ENCODE peak calls at places on chromosomes 2 and 18, in seven cellular contexts. P is lower lobe of right lung, A is pancreas, H is brain microvascular endothelial cell, X is choroid plexus epithelial cell, T is PC-9, I is body of pancreas. O is an unnamed sample.

GRCh38 chr2:73418343-73418742 is 32.7 kb downstream of the ALMS1 start:
- DNase-seq in P (peak), A (peak), H (peak), X (peak), T (no peak), I (peak), O (no peak)

GRCh38 chr2:207133862-207134519 is 31.8 kb downstream of the KLF7 start:
- DNase-seq in P (peak), A (no peak), H (peak), X (peak), T (peak), I (peak), O (no peak)

GRCh38 chr18:63477972-63478371 is 1.2 kb downstream of the SERPINB5 start:
- DNase-seq in P (no peak), A (no peak), H (no peak), X (no peak), T (no peak), I (no peak), O (no peak)

GRCh38 chr2:207180741-207181140 is 15.0 kb upstream of the KLF7 start:
- DNase-seq in P (no peak), A (no peak), H (no peak), X (peak), T (no peak), I (no peak), O (no peak)

GRCh38 chr2:234406085-234406484 is 90.8 kb downstream of the ARL4C start:
- DNase-seq in P (no peak), A (no peak), H (no peak), X (no peak), T (no peak), I (no peak), O (no peak)

GRCh38 chr2:71788186-71788525 is 334.8 kb downstream of the DYSF start:
- DNase-seq in P (no peak), A (no peak), H (no peak), X (no peak), T (no peak), I (no peak), O (no peak)

GRCh38 chr2:147345246-147345645 is 499.6 kb upstream of the ACVR2A start:
- DNase-seq in P (no peak), A (no peak), H (peak), X (peak), T (no peak), I (no peak), O (no peak)

GRCh38 chr18:28062446-28062845 is 114.5 kb downstream of the CDH2 start:
- DNase-seq in P (no peak), A (no peak), H (no peak), X (peak), T (no peak), I (no peak), O (no peak)

GRCh38 chr18:22728016-22728415 is 205.1 kb upstream of the RBBP8 start:
- DNase-seq in P (no peak), A (no peak), H (no peak), X (no peak), T (no peak), I (no peak), O (no peak)

GRCh38 chr2:109403841-109404201 is 209.9 kb downstream of the SEPTIN10 start:
- DNase-seq in P (no peak), A (no peak), H (no peak), X (no peak), T (no peak), I (no peak), O (no peak)

GRCh38 chr18:63962137-63962536 is 7.7 kb upstream of the SERPINB8 start:
- DNase-seq in P (no peak), A (no peak), H (no peak), X (no peak), T (no peak), I (no peak), O (no peak)

GRCh38 chr2:160486341-160486740 is 7.3 kb downstream of the RBMS1 start:
- DNase-seq in P (no peak), A (no peak), H (no peak), X (peak), T (no peak), I (no peak), O (no peak)

GRCh38 chr2:54701029-54701428 is 22.4 kb upstream of the EML6 start:
- DNase-seq in P (no peak), A (no peak), H (no peak), X (no peak), T (no peak), I (no peak), O (no peak)

GRCh38 chr18:21074336-21075323 is 37.0 kb downstream of the ROCK1 start:
- DNase-seq in P (no peak), A (no peak), H (no peak), X (no peak), T (peak), I (no peak), O (peak)

GRCh38 chr2:106531676-106532075 is 44.5 kb downstream of the CD8B2 start:
- DNase-seq in P (no peak), A (no peak), H (peak), X (no peak), T (no peak), I (no peak), O (no peak)

GRCh38 chr2:14903709-14904374 is 271.3 kb downstream of the LRATD1 start:
- DNase-seq in P (peak), A (peak), H (no peak), X (no peak), T (peak), I (no peak), O (peak)

GRCh38 chr2:8994386-8994785 is 9.1 kb downstream of the MBOAT2 start:
- DNase-seq in P (no peak), A (no peak), H (no peak), X (no peak), T (no peak), I (no peak), O (no peak)

GRCh38 chr2:36562973-36563532 is 34.9 kb downstream of the FEZ2 start:
- DNase-seq in P (no peak), A (no peak), H (no peak), X (peak), T (peak), I (no peak), O (no peak)

GRCh38 chr2:27016801-27017325 is 15.9 kb upstream of the TMEM214 start:
- DNase-seq in P (peak), A (no peak), H (peak), X (peak), T (peak), I (peak), O (peak)

GRCh38 chr2:37780097-37780676 is 108.7 kb upstream of the CDC42EP3 start:
- DNase-seq in P (no peak), A (no peak), H (no peak), X (peak), T (no peak), I (no peak), O (no peak)

GRCh38 chr2:4101938-4102337 is 398.6 kb downstream of the DCDC2C start:
- DNase-seq in P (no peak), A (no peak), H (no peak), X (no peak), T (no peak), I (no peak), O (no peak)

GRCh38 chr18:12929477-12930083 is 18.2 kb upstream of the SEH1L start:
- DNase-seq in P (no peak), A (no peak), H (no peak), X (no peak), T (no peak), I (no peak), O (no peak)

GRCh38 chr18:31356025-31356424 is 20.6 kb upstream of the DSG4 start:
- DNase-seq in P (no peak), A (no peak), H (no peak), X (no peak), T (no peak), I (no peak), O (no peak)

DNA sequence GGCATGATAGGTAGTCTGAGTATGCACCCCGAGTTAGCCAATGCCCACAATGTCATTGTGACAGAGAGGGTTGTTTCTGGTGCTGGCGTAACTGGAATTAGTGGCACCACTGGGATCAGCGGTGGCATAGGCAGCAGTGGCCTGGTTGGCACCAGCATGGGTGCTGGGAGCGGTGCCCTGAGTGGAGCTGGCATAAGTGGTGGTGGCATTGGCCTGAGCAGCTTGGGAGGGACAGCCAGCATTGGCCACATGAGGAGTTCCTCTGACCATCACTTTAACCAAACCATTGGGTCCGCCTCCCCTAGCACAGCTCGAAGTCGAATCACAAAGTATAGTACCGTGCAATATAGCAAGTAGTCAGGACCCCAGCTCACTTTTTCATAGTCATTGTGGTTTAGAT is 21.6 kb upstream of the DSG4 start:
- DNase-seq in P (no peak), A (no peak), H (no peak), X (no peak), T (no peak), I (no peak), O (no peak)
- H3K4me3 ChIP-seq in P (no peak), A (no peak), H (no peak), X (no peak), T (no peak), I (no peak), O (no peak)

GRCh38 chr2:43425659-43426058 is 170.2 kb downstream of the THADA start:
- DNase-seq in P (no peak), A (no peak), H (no peak), X (no peak), T (no peak), I (no peak), O (no peak)
- H3K4me3 ChIP-seq in P (no peak), A (no peak), H (no peak), X (no peak), T (peak), I (no peak), O (no peak)

DNA sequence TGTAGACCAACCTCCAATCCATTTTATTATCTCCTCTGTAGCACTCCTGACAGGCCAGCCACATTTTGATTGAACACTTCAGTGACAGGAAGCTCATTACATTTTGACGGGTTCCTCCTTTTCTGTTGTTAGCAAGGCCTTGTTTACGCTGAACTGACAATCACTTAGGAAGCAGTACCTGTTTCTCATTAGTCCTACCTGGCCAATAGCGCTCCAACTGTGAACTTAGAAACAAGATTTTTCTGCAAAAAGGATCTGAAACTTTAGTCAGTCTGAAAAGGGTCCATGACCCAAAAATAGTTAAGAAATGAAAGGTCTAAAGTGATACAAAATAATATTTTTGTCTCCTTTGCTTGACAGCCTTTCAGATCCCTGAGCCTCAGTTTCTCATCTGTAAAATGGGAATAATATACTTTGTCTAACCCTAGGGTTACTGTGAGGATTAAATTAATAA is 119.6 kb upstream of the MSTN start:
- DNase-seq in P (no peak), A (no peak), H (no peak), X (no peak), T (no peak), I (no peak), O (no peak)
- H3K4me3 ChIP-seq in P (no peak), A (no peak), H (no peak), X (no peak), T (no peak), I (no peak), O (no peak)

GRCh38 chr2:120821446-120822160 is 85.9 kb downstream of the GLI2 start:
- DNase-seq in P (peak), A (no peak), H (no peak), X (no peak), T (no peak), I (no peak), O (no peak)

GRCh38 chr2:120820885-120821279 is 85.2 kb downstream of the GLI2 start:
- DNase-seq in P (no peak), A (no peak), H (peak), X (peak), T (no peak), I (no peak), O (no peak)

GRCh38 chr2:120819720-120820210 is 84.1 kb downstream of the GLI2 start:
- DNase-seq in P (peak), A (no peak), H (no peak), X (no peak), T (no peak), I (no peak), O (no peak)

GRCh38 chr2:120818441-120818920 is 82.8 kb downstream of the GLI2 start:
- DNase-seq in P (peak), A (peak), H (peak), X (peak), T (no peak), I (peak), O (no peak)

DNA sequence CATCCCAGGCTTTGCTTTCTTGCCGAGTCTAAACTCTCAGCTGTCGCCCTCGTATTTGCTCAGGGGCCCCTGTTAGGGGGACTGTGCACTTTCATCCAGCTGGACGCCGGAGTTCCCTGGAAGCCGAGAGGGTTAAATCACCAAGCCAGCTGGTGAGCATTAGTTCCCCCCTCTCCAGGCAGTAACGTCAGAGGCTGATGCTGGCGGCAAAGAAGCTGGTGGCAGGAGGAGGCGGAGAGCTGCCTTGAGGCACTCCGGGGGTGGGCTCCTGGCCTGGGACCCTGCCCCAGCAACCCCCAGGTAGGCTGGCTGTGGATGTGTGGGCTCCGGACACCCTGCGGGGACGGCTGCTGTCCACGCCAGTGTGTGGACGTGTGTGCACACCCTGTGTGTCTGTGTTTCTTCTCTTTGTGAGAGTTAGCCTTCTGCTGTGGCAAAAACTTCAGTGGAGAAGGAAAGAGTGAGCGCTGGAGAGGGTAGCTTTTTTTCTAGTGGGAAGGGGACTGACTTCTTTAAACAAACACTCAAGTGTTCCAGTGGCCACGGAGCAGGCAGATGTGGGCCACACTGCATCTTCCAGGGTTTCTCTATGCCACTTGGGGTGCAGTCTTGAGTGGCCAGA is 84.7 kb downstream of the GLI2 start:
- DNase-seq in P (no peak), A (peak), H (peak), X (peak), T (no peak), I (no peak), O (no peak)
- H3K4me3 ChIP-seq in P (no peak), A (no peak), H (peak), X (peak), T (no peak), I (no peak), O (no peak)

GRCh38 chr2:132383956-132384355 is 32.6 kb upstream of the GPR39 start:
- DNase-seq in P (no peak), A (no peak), H (no peak), X (no peak), T (no peak), I (no peak), O (no peak)

GRCh38 chr2:132387126-132387525 is 29.5 kb upstream of the GPR39 start:
- DNase-seq in P (no peak), A (no peak), H (no peak), X (no peak), T (no peak), I (no peak), O (no peak)

GRCh38 chr2:132390076-132390475 is 26.5 kb upstream of the GPR39 start:
- DNase-seq in P (no peak), A (no peak), H (no peak), X (no peak), T (no peak), I (no peak), O (no peak)

DNA sequence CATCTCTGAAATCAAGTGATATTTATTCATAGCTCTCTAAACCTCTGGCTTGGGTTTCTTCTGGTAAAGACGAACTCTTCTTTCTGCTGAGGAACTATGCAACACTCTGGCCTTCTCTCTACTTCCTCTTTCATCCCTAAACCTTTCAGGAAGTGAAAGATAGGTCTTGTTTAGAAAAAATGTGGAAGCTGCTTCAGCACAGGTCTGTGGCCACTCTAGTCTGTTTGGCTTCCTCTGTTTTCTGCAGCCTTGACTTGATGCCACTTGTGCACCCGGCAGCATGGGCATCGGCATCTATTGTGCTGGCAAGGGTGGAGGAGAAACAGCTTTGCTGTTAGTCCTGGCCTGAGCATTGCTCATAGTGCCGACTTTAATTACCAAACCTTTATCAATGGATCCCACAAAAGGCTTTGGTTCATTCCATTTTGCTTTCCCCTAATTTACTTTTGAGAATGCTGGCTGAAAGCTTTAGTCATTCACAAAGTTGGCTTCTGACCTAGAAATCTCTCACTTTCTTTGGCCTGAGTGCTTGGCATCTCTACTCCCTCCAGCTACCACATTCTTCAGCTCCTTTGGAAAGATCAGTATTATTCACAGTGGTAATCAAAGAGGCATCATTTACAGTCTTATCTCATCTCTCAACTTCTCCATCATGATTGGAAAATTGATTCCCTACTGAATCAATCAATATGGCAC is 32.0 kb upstream of the GPR39 start:
- DNase-seq in P (no peak), A (no peak), H (no peak), X (no peak), T (no peak), I (no peak), O (no peak)
- H3K4me3 ChIP-seq in P (no peak), A (no peak), H (no peak), X (no peak), T (no peak), I (no peak), O (no peak)

O was measured in Jurkat, Clone E6-1.